ENCODE peak calls at places on chromosomes 1 and 21, in seven cellular contexts. M is stomach, O is esophagus muscularis mucosa, A is K562, X is SK-N-SH, J is ovary, B is tibial nerve. L is an unnamed sample.

GRCh38 chr1:40153073-40153770 is 8.0 kb upstream of the RLF start:
- DNase-seq in B (peak; percentile 37), X (peak; percentile 27), J (no peak), A (no peak), O (no peak), M (no peak), L (no peak)

GRCh38 chr21:46027855-46028493 is 46.4 kb downstream of the COL6A1 start:
- DNase-seq in X (no peak), O (peak; percentile 91), M (no peak), A (no peak), J (peak; percentile 80), B (peak; percentile 37), L (no peak)

GRCh38 chr1:201896951-201897391 is 8.3 kb downstream of the SHISA4 start:
- DNase-seq in M (no peak), J (peak; percentile 52), B (no peak), X (no peak), O (no peak), A (no peak), L (no peak)

GRCh38 chr21:40278345-40278744 is 411.1 kb downstream of the PCP4 start:
- DNase-seq in J (no peak), O (no peak), M (no peak), X (no peak), B (no peak), A (no peak), L (no peak)

GRCh38 chr1:151542710-151543129 is 2.6 kb downstream of the TUFT1 start:
- DNase-seq in A (no peak), M (no peak), B (no peak), J (no peak), O (no peak), X (no peak), L (no peak)

GRCh38 chr1:202834771-202835547 is 24.2 kb downstream of the PCAT6 start:
- DNase-seq in J (no peak), M (no peak), O (no peak), X (no peak), A (no peak), B (no peak), L (no peak)

GRCh38 chr1:12485231-12486172 is 132.5 kb downstream of the DHRS3 start:
- DNase-seq in B (peak; percentile 50), O (no peak), M (no peak), A (no peak), J (no peak), X (peak; percentile 71), L (no peak)

GRCh38 chr1:233151850-233152249 is 143.7 kb downstream of the PCNX2 start:
- DNase-seq in B (no peak), M (no peak), O (no peak), J (no peak), A (no peak), X (no peak), L (no peak)

GRCh38 chr1:206935491-206936067 is 10.7 kb downstream of the PIGR start:
- DNase-seq in X (peak; percentile 59), A (peak; percentile 94), O (no peak), M (peak; percentile 70), J (no peak), B (no peak), L (peak; percentile 49)

GRCh38 chr1:39990428-39990827 is 35.5 kb downstream of the MFSD2A start:
- DNase-seq in O (no peak), M (no peak), A (no peak), B (no peak), J (no peak), X (no peak), L (no peak)

GRCh38 chr21:36288651-36289243 is 31.2 kb upstream of the MORC3 start:
- DNase-seq in A (no peak), B (no peak), J (no peak), X (no peak), M (no peak), O (no peak), L (no peak)

GRCh38 chr21:42237161-42237560 is 18.2 kb downstream of the ABCG1 start:
- DNase-seq in O (no peak), A (no peak), X (no peak), M (no peak), B (no peak), J (no peak), L (no peak)

GRCh38 chr21:33021150-33021549 is 4.6 kb upstream of the OLIG2 start:
- DNase-seq in B (no peak), J (no peak), A (no peak), M (no peak), X (no peak), O (no peak), L (no peak)

GRCh38 chr1:34268311-34269042 is 91.8 kb downstream of the C1orf94 start:
- DNase-seq in B (no peak), X (no peak), J (no peak), A (no peak), M (no peak), O (peak; percentile 62), L (no peak)

GRCh38 chr1:6547301-6547700 is 7.0 kb downstream of the NOL9 start:
- DNase-seq in M (no peak), O (no peak), J (no peak), X (no peak), A (no peak), B (no peak), L (no peak)

GRCh38 chr1:231806623-231807470 is 180.3 kb downstream of the DISC1 start:
- DNase-seq in J (no peak), B (no peak), A (peak; percentile 49), O (no peak), X (peak; percentile 58), M (peak; percentile 33), L (peak; percentile 62)

GRCh38 chr21:14988760-14989159 is 76.0 kb downstream of the NRIP1 start:
- DNase-seq in O (no peak), B (no peak), A (no peak), X (no peak), M (no peak), J (no peak), L (no peak)

GRCh38 chr1:104795931-104796330 is 1046.2 kb downstream of the AMY1C start:
- DNase-seq in B (no peak), X (no peak), O (no peak), A (no peak), J (no peak), M (no peak), L (no peak)

GRCh38 chr21:37374026-37374425 is 7.5 kb downstream of the DYRK1A start:
- DNase-seq in J (no peak), X (no peak), B (no peak), O (no peak), A (no peak), M (no peak), L (no peak)

GRCh38 chr21:37373539-37373938 is 7.0 kb downstream of the DYRK1A start:
- DNase-seq in A (peak; percentile 38), O (no peak), B (no peak), X (no peak), M (no peak), J (no peak), L (no peak)

GRCh38 chr21:37371041-37371397 is 4.4 kb downstream of the DYRK1A start:
- DNase-seq in A (no peak), O (no peak), B (no peak), J (no peak), M (no peak), X (no peak), L (no peak)

GRCh38 chr21:37370152-37371040 is 3.8 kb downstream of the DYRK1A start:
- DNase-seq in J (no peak), M (no peak), O (no peak), A (no peak), X (no peak), B (no peak), L (no peak)

GRCh38 chr21:37372127-37372731 is 5.7 kb downstream of the DYRK1A start:
- DNase-seq in M (no peak), A (no peak), J (no peak), O (no peak), X (no peak), B (no peak), L (no peak)
- TF ChIP-seq CTCF in M (no peak), A (no peak), J (no peak), O (no peak), X (no peak), B (no peak), L (no peak)

GRCh38 chr1:234926574-234927311 is 201.9 kb downstream of the TOMM20 start:
- DNase-seq in X (no peak), O (no peak), J (no peak), B (no peak), M (no peak), A (no peak), L (peak; percentile 65)
- TF ChIP-seq EP300 in X (no peak), O (no peak), J (no peak), B (no peak), M (no peak), A (no peak), L (no peak)

GRCh38 chr1:220994671-220995070 is 115.4 kb downstream of the HLX start:
- DNase-seq in X (no peak), B (no peak), A (no peak), O (no peak), M (no peak), J (no peak), L (no peak)

GRCh38 chr1:221002601-221003000 is 123.4 kb downstream of the HLX start:
- DNase-seq in X (no peak), A (no peak), B (no peak), M (no peak), J (no peak), O (no peak), L (no peak)

GRCh38 chr1:221001167-221001566 is 121.9 kb downstream of the HLX start:
- DNase-seq in M (no peak), B (no peak), A (no peak), O (no peak), J (no peak), X (no peak), L (no peak)

GRCh38 chr1:220997791-220998190 is 118.5 kb downstream of the HLX start:
- DNase-seq in A (no peak), M (no peak), B (no peak), X (no peak), O (no peak), J (no peak), L (no peak)

DNA sequence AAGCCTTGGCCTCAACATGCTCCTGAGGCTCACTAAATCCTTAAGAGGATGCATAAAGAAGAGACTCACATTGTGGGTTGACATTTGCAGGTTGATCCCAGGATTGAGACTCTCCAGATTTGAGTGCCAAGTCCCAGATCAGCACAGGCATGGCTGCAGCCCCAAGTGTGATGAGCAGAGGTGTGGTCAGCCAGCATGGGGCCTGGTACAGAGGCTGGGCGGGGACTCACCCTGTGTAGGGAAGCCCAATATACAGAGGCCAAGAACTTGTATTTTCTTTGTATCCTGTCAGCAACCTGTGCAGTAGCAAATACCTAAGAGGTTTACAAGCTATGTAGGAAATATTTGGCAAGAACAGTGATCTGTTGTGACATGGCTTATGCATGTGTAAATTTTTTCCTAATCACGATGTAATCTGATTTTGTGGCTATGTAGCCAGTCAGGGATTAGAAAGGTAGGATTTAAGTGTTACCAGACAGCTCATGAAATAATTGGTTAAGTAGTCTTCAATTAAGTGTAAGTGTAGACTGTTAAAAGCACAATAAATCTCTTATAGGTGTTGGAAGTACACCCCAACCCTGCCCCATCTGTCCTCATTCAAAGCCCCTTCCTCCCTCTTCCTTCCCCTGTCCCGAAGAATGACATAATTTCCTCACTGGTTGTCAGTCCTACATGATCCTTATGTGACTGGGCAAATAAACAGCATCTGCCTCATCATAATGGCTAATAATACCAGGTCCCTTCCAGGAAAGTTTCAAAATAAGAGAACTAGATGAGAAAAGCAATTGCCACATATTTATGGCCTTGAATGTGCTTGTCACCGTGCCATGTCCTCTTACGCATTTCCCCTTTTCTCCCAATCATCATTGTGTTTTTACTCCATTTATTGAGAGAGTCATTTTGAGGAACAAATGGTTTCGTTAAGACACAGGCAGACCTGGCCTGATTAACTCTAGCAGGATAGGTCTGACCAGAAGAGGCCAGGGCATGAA is 120.9 kb downstream of the HLX start:
- DNase-seq in X (no peak), B (peak; percentile 61), A (no peak), J (no peak), O (no peak), M (no peak), L (peak; percentile 53)
- TF ChIP-seq CTCF in X (no peak), B (no peak), A (no peak), J (no peak), O (no peak), M (no peak), L (no peak)

GRCh38 chr1:24562625-24563024 is 6.7 kb downstream of the NCMAP start:
- DNase-seq in M (peak; percentile 32), O (no peak), J (peak; percentile 30), B (no peak), A (no peak), X (no peak), L (peak; percentile 35)
- TF ChIP-seq EP300 in M (no peak), O (no peak), J (no peak), B (no peak), A (no peak), X (no peak), L (no peak)

L was measured in upper lobe of left lung.